ENCODE peak calls at places on chromosomes 6 and 20, in four cellular contexts. F is lung, H is ovary, Q is psoas muscle. O is an unnamed sample.

GRCh38 chr6:135162678-135163439 is 18.2 kb upstream of the MYB start:
- DNase-seq in Q (peak), H (no peak), F (no peak), O (no peak)

GRCh38 chr6:2939315-2940009 is 31.9 kb downstream of the SERPINB6 start:
- DNase-seq in H (no peak), Q (no peak), F (peak), O (no peak)

GRCh38 chr6:89433637-89434499 is 916 bp downstream of the ANKRD6 start:
- DNase-seq in Q (peak), F (peak), H (peak), O (no peak)

GRCh38 chr6:17472653-17473183 is 79.3 kb downstream of the CAP2 start:
- DNase-seq in F (no peak), H (no peak), Q (no peak), O (no peak)

GRCh38 chr6:22350109-22350508 is 53.3 kb upstream of the PRL start:
- DNase-seq in F (no peak), H (no peak), Q (no peak), O (no peak)

GRCh38 chr6:16712250-16712930 is 48.9 kb downstream of the ATXN1 start:
- DNase-seq in Q (no peak), H (no peak), F (no peak), O (no peak)

GRCh38 chr20:57500235-57500634 is 24.7 kb downstream of the CTCFL start:
- DNase-seq in Q (no peak), F (no peak), H (no peak), O (no peak)

GRCh38 chr6:157217198-157217893 is 106.0 kb downstream of the TMEM242 start:
- DNase-seq in F (no peak), Q (no peak), H (no peak), O (no peak)

GRCh38 chr6:159790149-159790946 is at the start of gene MRPL18:
- DNase-seq in Q (peak), F (peak), H (peak), O (peak)

GRCh38 chr20:49166534-49167449 is 21.3 kb downstream of the STAU1 start:
- DNase-seq in Q (no peak), F (no peak), H (no peak), O (no peak)

GRCh38 chr6:10626154-10626741 is 68.2 kb downstream of the C6orf52 start:
- DNase-seq in F (no peak), H (no peak), Q (no peak), O (no peak)

GRCh38 chr20:13788167-13788834 is 3.5 kb downstream of the NDUFAF5 start:
- DNase-seq in H (no peak), Q (no peak), F (no peak), O (no peak)

GRCh38 chr6:139230421-139230840 is 61.4 kb downstream of the TXLNB start:
- DNase-seq in H (no peak), F (no peak), Q (no peak), O (no peak)

GRCh38 chr6:31081872-31082271 is 30.5 kb downstream of the C6orf15 start:
- DNase-seq in F (no peak), H (no peak), Q (no peak), O (no peak)

GRCh38 chr20:63377256-63378114 is 16.3 kb upstream of the CHRNA4 start:
- DNase-seq in H (no peak), F (no peak), Q (no peak), O (no peak)

GRCh38 chr6:13766201-13766634 is 48.1 kb downstream of the MCUR1 start:
- DNase-seq in H (no peak), Q (no peak), F (no peak), O (no peak)

GRCh38 chr6:153729189-153729588 is 309.9 kb upstream of the OPRM1 start:
- DNase-seq in H (no peak), F (no peak), Q (no peak), O (no peak)

DNA sequence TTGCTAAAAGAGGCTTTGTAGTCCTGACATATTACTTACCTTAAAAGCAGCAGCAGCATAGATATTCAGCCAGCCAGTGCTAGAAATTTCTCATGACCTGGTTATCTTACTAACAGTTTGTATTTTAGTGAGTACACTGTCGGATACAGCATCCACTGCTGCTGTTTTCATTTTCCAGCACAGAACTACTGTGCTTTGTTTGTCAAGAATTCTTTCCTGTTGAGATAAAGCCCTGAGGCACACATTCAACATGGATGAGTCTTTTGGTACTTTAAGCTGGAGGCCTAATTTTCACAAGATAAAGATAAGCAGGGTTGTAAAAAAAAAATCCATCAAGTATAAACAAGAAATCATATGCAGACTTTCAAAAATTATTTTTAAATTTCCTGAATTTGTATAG is 311.1 kb upstream of the OPRM1 start:
- DNase-seq in H (no peak), F (no peak), Q (no peak), O (no peak)
- H3K4me3 ChIP-seq in H (no peak), F (no peak), Q (no peak), O (no peak)

GRCh38 chr6:53171605-53172467 is 23.2 kb upstream of the GCM1 start:
- DNase-seq in H (peak), Q (peak), F (peak), O (peak)
- H3K27ac ChIP-seq in H (no peak), Q (no peak), F (no peak), O (no peak)

DNA sequence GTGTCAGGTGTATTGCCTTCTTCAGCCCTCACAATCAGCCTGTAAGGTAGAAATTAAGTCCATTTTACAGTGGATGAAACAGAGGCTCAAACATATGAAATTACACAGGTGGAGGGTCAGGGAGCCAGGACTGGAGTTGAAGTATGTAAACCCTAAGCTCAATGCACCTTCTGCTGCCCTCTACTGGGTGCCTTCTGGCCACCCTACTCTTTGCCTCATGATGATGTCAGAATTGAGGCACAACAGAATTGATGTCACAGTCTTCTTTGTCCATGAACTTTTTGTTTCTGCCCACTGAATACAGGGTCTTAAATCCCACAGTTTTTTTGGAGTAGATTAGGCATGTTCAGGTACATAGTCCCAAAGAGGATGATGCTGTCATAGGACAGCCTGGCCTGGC is 400.8 kb upstream of the CHD6 start:
- DNase-seq in H (no peak), F (no peak), Q (no peak), O (no peak)
- TF ChIP-seq CTCF in H (no peak), F (no peak), Q (no peak), O (no peak)

GRCh38 chr20:17680836-17681740 is 954 bp downstream of the RRBP1 start:
- DNase-seq in H (peak), Q (peak), F (peak), O (peak)

GRCh38 chr20:17680128-17680835 is 1.8 kb downstream of the RRBP1 start:
- DNase-seq in Q (peak), H (peak), F (peak), O (no peak)

GRCh38 chr20:17682889-17683198 is 802 bp upstream of the RRBP1 start:
- DNase-seq in F (no peak), H (no peak), Q (no peak), O (no peak)

GRCh38 chr20:17682103-17682888 is at the start of gene RRBP1:
- DNase-seq in H (peak), Q (peak), F (peak), O (peak)

DNA sequence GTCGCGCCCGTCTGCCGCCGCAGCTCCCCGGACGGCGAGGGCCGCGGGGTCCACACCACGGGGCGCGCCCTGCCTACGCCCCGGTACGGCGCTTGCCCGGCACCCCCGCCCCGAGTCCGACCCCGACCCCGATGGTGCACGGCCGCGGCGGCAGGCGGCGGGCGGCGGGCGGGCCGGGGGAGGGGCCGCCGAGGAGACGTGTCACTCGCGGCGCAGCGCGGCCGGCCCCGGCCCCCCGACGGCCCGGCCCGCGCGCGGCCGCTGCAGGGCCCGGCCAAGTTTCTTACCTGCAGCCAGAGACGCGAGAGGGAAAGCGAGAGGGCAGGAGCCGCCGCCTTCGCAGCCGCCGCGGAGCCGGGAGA is 320 bp downstream of the RRBP1 start:
- DNase-seq in F (no peak), Q (no peak), H (no peak), O (no peak)
- H3K4me3 ChIP-seq in F (peak), Q (peak), H (peak), O (peak)

DNA sequence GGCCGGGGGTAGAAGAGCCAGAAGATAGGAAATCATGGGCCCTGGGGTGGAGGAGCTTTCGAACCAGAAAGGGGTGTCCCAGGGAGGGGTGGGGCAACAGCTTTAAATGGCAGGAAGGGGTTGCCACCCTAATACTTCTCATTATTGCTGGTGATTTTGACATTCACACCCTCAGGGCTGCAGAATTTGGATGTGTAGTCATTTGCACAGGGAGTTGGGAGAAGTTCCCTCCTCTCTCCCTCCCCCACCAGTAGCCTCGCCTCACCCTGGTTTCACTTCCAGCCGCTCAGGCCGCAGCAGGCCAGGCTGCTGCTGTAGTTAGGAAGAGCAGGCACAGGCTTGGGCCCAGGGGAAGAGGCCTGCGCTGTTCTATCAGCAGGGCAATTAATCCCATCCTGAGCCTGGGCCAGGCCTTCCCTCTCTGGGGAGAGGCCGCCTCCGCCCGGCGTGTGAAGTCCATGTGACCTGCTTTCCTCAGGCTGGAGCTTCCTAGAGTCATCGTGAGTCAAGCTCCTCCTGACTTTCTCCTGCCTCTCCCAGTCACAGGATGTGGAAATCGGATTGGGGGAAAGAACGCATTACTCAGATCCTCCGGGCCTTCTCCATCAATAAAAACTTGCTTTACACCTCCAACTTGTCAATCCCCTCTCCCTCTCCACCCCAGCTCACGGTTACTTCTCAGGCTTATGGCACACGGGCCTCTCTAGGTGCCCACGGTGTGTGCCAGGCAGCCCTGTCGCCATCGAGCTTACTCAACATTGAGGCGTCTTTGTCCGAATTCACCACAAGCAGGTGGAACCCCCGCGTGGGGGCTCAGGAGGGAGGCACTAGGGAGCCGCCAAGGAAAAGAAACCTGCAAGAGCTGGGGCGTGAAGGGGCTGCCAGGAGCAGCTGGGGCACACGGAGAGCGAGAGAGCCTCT is 7.8 kb downstream of the ADTRP start:
- DNase-seq in F (peak), Q (peak), H (peak), O (no peak)
- H3K27ac ChIP-seq in F (peak), Q (peak), H (peak), O (no peak)